ENCODE peak calls at places on chromosomes 7 and 10, in eight cellular contexts. Z is astrocyte, U is thyroid gland, Q is lower lobe of right lung, W is HFFc6, G is AG04450, M is MM.1S, P is chondrocyte. F is an unnamed sample.

GRCh38 chr10:15200626-15201025 is 32.1 kb upstream of the NMT2 start:
- DNase-seq in W (peak), Z (peak), M (no peak), U (no peak), Q (no peak), P (no peak), G (no peak), F (peak)

GRCh38 chr10:125153693-125154490 is 6.5 kb downstream of the CTBP2 start:
- DNase-seq in Q (no peak), M (no peak), Z (peak), P (no peak), W (peak), G (no peak), U (peak), F (no peak)

GRCh38 chr7:1673581-1674102 is 3.6 kb downstream of the ELFN1 start:
- DNase-seq in Z (no peak), G (no peak), U (no peak), M (no peak), W (no peak), P (peak), Q (peak), F (no peak)

GRCh38 chr10:14074062-14074884 is 256.5 kb downstream of the FRMD4A start:
- DNase-seq in G (peak), W (peak), Q (peak), P (no peak), M (no peak), U (peak), Z (peak), F (peak)

GRCh38 chr7:157506268-157506667 is 169.5 kb downstream of the DNAJB6 start:
- DNase-seq in W (no peak), P (peak), U (no peak), Z (no peak), G (no peak), M (no peak), Q (no peak), F (no peak)

GRCh38 chr10:72328045-72328828 is 26.5 kb downstream of the DNAJB12 start:
- DNase-seq in Q (no peak), W (peak), P (no peak), Z (no peak), U (peak), G (no peak), M (no peak), F (peak)

GRCh38 chr10:101228682-101229274 is 485 bp downstream of the LBX1 start:
- DNase-seq in U (no peak), W (no peak), M (no peak), Z (no peak), P (no peak), Q (no peak), G (no peak), F (no peak)

GRCh38 chr10:76881477-76882220 is 756.0 kb downstream of the KCNMA1 start:
- DNase-seq in M (peak), U (no peak), Z (no peak), Q (no peak), W (no peak), G (peak), P (no peak), F (no peak)

GRCh38 chr7:108802639-108803038 is 233.0 kb downstream of the DNAJB9 start:
- DNase-seq in P (no peak), G (no peak), W (no peak), Q (no peak), Z (no peak), U (no peak), M (no peak), F (no peak)

GRCh38 chr10:133015816-133016462 is 71.8 kb upstream of the ADGRA1 start:
- DNase-seq in W (no peak), U (no peak), M (no peak), P (no peak), G (no peak), Q (no peak), Z (no peak), F (no peak)

GRCh38 chr10:126595160-126595559 is 75.3 kb downstream of the C10orf90 start:
- DNase-seq in P (no peak), U (no peak), Z (no peak), M (no peak), G (no peak), Q (no peak), W (no peak), F (no peak)

GRCh38 chr7:66953044-66953427 is 32.0 kb downstream of the TMEM248 start:
- DNase-seq in G (no peak), P (no peak), Q (no peak), M (no peak), Z (no peak), W (no peak), U (no peak), F (no peak)

GRCh38 chr7:137934176-137934826 is 67.6 kb downstream of the CREB3L2 start:
- DNase-seq in M (peak), U (no peak), G (no peak), W (no peak), Q (no peak), Z (no peak), P (no peak), F (no peak)

GRCh38 chr10:3526721-3527120 is 258.3 kb downstream of the KLF6 start:
- DNase-seq in Z (peak), U (no peak), P (no peak), W (peak), M (no peak), Q (no peak), G (peak), F (peak)

GRCh38 chr7:7595451-7595850 is 28.8 kb downstream of the MIOS start:
- DNase-seq in M (peak), G (no peak), Q (no peak), W (peak), P (no peak), U (no peak), Z (peak), F (no peak)
- TF ChIP-seq CTCF in M (peak), G (peak), Q (no peak), W (peak), P (peak), U (peak), Z (peak), F (no peak)

DNA sequence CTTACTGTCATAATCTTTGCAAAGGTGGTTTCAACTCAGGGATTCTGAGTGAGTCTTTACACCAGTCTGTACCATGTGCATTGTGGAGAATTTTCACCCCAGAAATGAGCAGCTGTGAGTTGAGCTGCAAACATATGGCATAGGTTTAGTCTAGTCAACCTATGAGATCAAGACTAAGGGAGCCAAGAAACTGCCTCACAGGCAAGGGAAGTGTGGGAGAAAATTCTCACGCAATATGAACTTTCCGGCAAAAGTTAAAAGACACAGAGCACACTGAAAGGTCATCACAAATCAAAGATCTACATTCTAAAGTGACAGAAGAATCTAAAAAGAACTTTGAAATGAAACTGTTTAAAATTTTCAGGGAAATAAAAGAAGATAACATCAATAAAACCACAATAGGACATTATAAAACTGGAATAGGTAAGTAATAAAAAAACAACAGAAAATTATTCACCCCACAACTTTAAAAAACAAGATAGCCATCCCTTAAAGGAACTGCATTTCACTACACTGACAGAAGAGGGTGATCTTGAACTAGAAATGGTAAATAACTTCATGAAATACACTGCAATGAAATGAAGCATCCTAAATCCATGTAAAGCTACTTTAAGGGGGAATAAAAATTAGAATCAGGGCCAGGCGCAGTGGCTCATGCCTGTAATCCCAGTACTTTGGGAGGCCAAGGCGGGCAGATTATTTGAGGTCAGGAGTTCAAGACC is 63.5 kb downstream of the LGI1 start:
- DNase-seq in W (peak), Q (no peak), Z (peak), M (peak), U (no peak), G (no peak), P (no peak), F (no peak)
- TF ChIP-seq CTCF in W (peak), Q (peak), Z (peak), M (peak), U (no peak), G (peak), P (peak), F (peak)

DNA sequence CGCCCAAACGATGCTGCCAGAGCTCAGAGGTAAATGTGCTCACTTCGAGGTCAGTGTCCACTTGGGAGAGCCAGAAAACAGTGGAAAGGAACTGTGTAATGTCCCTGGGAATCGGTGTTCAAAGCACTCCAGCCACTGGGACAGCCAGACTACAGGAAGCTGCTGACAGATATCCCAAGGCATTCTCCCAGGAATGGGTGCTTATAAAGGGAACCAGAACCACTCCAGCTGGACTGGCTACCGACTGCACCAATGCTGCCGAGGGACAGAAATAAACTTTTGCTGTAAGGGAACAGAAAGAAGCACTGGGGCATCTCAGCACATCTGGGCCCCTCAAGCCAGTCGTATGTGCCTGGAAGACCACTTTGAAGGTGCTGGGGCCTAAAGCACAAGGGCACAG is 76.7 kb downstream of the ATXN7L1 start:
- DNase-seq in Q (no peak), W (no peak), G (no peak), Z (no peak), M (no peak), U (no peak), P (no peak), F (no peak)
- TF ChIP-seq CTCF in Q (no peak), W (no peak), G (no peak), Z (no peak), M (no peak), U (no peak), P (no peak), F (no peak)

DNA sequence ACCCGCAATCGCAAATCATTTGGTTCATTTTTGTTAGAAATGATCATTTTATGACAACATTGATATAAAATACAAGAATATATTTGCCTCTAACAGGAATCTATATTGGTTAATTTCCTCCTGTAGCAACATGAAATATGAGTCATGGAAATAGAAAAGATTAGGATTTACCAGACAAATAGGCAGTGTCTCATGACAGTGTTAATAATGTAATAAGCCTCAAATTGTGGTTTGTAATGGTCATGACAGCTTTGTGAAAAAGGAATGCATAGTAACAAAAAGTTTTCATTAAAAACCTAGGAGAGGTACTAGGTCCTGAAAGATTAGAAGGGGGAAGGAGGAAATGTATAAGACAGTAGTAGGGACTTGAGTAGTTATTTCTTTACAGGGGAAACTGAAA is 7.9 kb upstream of the SLK start:
- DNase-seq in M (no peak), P (no peak), G (no peak), Z (no peak), U (no peak), W (no peak), Q (no peak), F (no peak)
- TF ChIP-seq CTCF in M (no peak), P (no peak), G (no peak), Z (no peak), U (no peak), W (no peak), Q (no peak), F (no peak)

DNA sequence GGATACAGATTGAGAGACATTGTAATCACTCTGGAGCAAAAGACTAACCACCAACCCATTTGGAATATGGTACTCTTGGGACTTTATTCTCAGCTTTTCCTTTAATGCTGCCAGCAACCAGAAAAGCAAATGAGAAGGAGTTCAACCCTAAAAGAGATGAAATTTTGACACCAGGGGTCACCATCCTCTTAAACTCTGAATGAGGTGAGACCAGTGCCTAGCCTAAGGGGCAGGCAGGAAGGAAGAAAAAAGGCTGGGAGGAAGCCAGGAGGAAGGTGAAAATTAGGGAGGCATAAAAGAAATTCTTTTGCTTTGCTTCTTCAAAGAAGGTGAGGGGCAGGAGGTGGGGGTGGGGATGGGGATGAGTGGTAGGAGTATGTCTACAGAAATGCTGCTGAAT is 135.8 kb downstream of the JAZF1 start:
- DNase-seq in G (no peak), W (no peak), P (no peak), Q (no peak), M (no peak), U (no peak), Z (no peak), F (no peak)
- TF ChIP-seq CTCF in G (no peak), W (no peak), P (no peak), Q (no peak), M (no peak), U (no peak), Z (no peak), F (no peak)

DNA sequence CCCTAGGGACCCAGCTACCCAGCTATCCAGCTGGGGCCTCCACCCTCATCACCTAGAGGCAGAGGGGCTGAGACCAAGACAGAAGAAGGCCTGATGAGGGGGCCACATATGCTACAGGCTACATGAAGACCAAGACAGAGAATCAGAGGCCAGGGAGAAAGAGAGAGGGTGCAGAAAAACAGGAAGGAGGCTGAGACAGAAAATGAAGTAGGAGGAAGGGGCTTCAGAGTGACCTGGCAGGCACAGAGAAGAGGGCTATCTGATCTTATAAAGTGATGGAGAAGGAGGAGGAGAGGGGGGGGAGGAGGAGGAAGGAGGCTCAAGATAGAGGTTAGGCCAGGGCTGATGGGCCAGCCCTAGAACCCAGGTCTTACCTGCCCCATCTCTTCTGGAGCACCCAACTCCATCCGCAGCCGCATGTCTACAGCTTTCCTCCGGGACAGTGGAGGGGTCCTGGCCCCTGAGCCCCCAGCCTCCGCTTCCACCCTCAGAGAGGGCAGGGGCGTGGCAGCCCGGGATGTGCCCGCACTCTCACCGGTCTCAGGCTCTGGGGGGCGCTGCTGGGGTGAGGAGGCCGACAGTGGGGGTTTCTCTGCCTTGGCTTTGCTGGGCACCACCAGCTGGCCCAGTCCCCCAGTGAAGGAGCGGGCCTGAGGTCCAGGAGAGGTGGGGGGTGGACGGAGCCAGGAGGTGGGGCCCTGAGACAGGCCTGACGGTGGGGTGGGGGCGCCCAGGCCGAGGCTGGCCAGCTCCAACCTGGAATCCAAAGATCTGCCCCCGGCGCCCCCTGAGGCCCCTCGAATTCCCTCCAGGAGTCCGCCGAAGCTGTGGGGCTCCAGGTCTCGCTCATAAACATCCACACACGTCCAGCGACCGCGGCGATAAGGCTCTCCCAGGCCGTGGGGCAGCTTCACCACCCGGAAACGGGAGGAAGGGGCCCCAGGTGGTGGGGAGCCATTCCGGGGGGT is 1.8 kb downstream of the TSC22D4 start:
- DNase-seq in Q (no peak), Z (no peak), G (no peak), W (no peak), U (no peak), P (no peak), M (no peak), F (no peak)
- TF ChIP-seq CTCF in Q (peak), Z (no peak), G (peak), W (peak), U (peak), P (peak), M (peak), F (peak)